ENCODE peak calls at places on chromosome 15, in seven cellular contexts. One of them, this sample, is unnamed.

GRCh38 chr15:65384505-65384894 is 6.7 kb upstream of the IGDCC3 start:
- DNase-seq in IMR-90: no peak
- DNase-seq in heart left ventricle: no peak
- DNase-seq in HCT116: no peak
- DNase-seq in stomach: no peak
- DNase-seq in lower leg skin: no peak
- DNase-seq in ovary: no peak
- DNase-seq in this sample: no peak

GRCh38 chr15:55389276-55389631 is 18.9 kb downstream of the CCPG1 start:
- DNase-seq in IMR-90: peak
- DNase-seq in stomach: no peak
- DNase-seq in lower leg skin: no peak
- DNase-seq in HCT116: no peak
- DNase-seq in heart left ventricle: no peak
- DNase-seq in ovary: no peak
- DNase-seq in this sample: no peak

GRCh38 chr15:99955181-99955525 is 221.9 kb upstream of the LYSMD4 start:
- DNase-seq in IMR-90: no peak
- DNase-seq in stomach: no peak
- DNase-seq in heart left ventricle: no peak
- DNase-seq in HCT116: no peak
- DNase-seq in ovary: no peak
- DNase-seq in lower leg skin: no peak
- DNase-seq in this sample: no peak

GRCh38 chr15:51751687-51752683 is 588 bp downstream of the TMOD2 start:
- DNase-seq in ovary: peak
- DNase-seq in HCT116: no peak
- DNase-seq in lower leg skin: no peak
- DNase-seq in heart left ventricle: no peak
- DNase-seq in IMR-90: peak
- DNase-seq in stomach: peak
- DNase-seq in this sample: peak

GRCh38 chr15:96360581-96361308 is 30.2 kb downstream of the NR2F2 start:
- DNase-seq in heart left ventricle: no peak
- DNase-seq in IMR-90: no peak
- DNase-seq in lower leg skin: no peak
- DNase-seq in ovary: peak
- DNase-seq in HCT116: no peak
- DNase-seq in stomach: peak
- DNase-seq in this sample: no peak

GRCh38 chr15:78455749-78456148 is 17.7 kb downstream of the IREB2 start:
- DNase-seq in heart left ventricle: peak
- DNase-seq in IMR-90: no peak
- DNase-seq in ovary: no peak
- DNase-seq in HCT116: no peak
- DNase-seq in stomach: no peak
- DNase-seq in lower leg skin: no peak
- DNase-seq in this sample: no peak

GRCh38 chr15:75452968-75453702 is 1.6 kb upstream of the SIN3A start:
- DNase-seq in ovary: peak
- DNase-seq in HCT116: peak
- DNase-seq in lower leg skin: peak
- DNase-seq in IMR-90: no peak
- DNase-seq in stomach: peak
- DNase-seq in heart left ventricle: peak
- DNase-seq in this sample: no peak

GRCh38 chr15:51736646-51737537 is 563 bp downstream of the LYSMD2 start:
- DNase-seq in stomach: peak
- DNase-seq in HCT116: no peak
- DNase-seq in lower leg skin: peak
- DNase-seq in IMR-90: no peak
- DNase-seq in heart left ventricle: peak
- DNase-seq in ovary: peak
- DNase-seq in this sample: no peak

DNA sequence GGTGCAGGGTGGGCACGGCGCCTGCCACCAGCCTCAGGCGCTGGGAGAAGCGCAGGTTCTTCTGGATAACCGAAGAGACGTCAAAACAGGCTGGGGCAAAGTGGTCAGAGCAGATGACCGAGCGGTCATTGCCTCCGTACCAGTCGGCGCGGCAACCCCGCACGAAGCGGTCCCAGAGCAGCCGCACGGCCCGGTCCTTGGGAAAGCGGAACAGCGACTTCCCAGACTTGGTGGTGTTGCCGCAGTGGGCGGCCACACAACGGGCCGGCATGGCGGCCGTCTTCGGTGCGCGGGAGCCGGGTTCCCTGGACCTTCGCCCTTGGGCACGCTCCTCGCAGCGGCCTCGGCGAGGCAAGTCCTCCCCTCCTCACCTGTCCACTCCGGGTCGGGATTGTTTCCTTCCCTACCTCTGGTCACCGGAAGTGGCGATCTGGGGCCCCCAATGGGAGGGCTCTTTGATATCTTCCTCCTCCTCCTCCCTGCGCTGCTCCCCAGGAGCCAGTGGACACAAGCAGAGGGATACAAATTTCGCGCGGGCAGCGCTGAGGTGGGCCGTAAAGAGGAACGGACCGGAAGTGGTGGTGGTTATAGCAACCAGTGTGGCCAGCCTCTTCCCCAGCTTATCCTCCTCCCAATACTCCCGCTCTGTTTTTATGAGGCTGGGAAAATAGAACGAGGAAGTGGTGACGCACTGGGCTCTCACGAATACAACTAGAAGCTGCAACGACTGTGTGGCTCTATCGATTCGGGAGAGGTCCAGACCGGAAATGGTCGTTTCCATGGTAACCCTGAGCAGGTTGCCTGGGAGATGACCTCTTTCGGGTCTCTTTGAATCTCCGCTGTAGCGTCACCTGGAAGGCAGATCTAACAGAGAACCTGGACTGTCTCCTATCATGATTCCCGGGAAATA is at the start of the genes LRRC49 and THAP10:
- DNase-seq in ovary: peak
- DNase-seq in lower leg skin: peak
- DNase-seq in heart left ventricle: peak
- DNase-seq in IMR-90: peak
- DNase-seq in stomach: peak
- DNase-seq in HCT116: peak
- DNase-seq in this sample: peak
- TF ChIP-seq POLR2A in ovary: peak
- TF ChIP-seq POLR2A in lower leg skin: no peak
- TF ChIP-seq POLR2A in heart left ventricle: no peak
- TF ChIP-seq POLR2A in IMR-90: peak
- TF ChIP-seq POLR2A in stomach: no peak
- TF ChIP-seq POLR2A in HCT116: no peak
- TF ChIP-seq POLR2A in this sample: peak

GRCh38 chr15:85330941-85331588 is 49.3 kb upstream of the AKAP13 start:
- DNase-seq in lower leg skin: peak
- DNase-seq in IMR-90: peak
- DNase-seq in HCT116: peak
- DNase-seq in ovary: peak
- DNase-seq in stomach: peak
- DNase-seq in heart left ventricle: peak
- DNase-seq in this sample: no peak
- TF ChIP-seq POLR2A in lower leg skin: no peak
- TF ChIP-seq POLR2A in IMR-90: no peak
- TF ChIP-seq POLR2A in HCT116: no peak
- TF ChIP-seq POLR2A in ovary: no peak
- TF ChIP-seq POLR2A in stomach: no peak
- TF ChIP-seq POLR2A in heart left ventricle: no peak
- TF ChIP-seq POLR2A in this sample: no peak

GRCh38 chr15:63893866-63894661 is 60.3 kb upstream of the HERC1 start:
- DNase-seq in HCT116: no peak
- DNase-seq in ovary: no peak
- DNase-seq in heart left ventricle: no peak
- DNase-seq in lower leg skin: no peak
- DNase-seq in stomach: no peak
- DNase-seq in IMR-90: no peak
- DNase-seq in this sample: no peak
- TF ChIP-seq POLR2A in HCT116: no peak
- TF ChIP-seq POLR2A in ovary: no peak
- TF ChIP-seq POLR2A in heart left ventricle: no peak
- TF ChIP-seq POLR2A in lower leg skin: no peak
- TF ChIP-seq POLR2A in stomach: no peak
- TF ChIP-seq POLR2A in IMR-90: no peak
- TF ChIP-seq POLR2A in this sample: no peak

GRCh38 chr15:40595773-40596172 is 1.7 kb downstream of the KNL1 start:
- DNase-seq in IMR-90: no peak
- DNase-seq in ovary: no peak
- DNase-seq in stomach: no peak
- DNase-seq in lower leg skin: no peak
- DNase-seq in heart left ventricle: no peak
- DNase-seq in HCT116: no peak
- DNase-seq in this sample: no peak

GRCh38 chr15:40595219-40595618 is 1.2 kb downstream of the KNL1 start:
- DNase-seq in HCT116: no peak
- DNase-seq in IMR-90: no peak
- DNase-seq in lower leg skin: no peak
- DNase-seq in heart left ventricle: no peak
- DNase-seq in stomach: no peak
- DNase-seq in ovary: no peak
- DNase-seq in this sample: no peak

GRCh38 chr15:40594429-40594836 is 384 bp downstream of the KNL1 start:
- DNase-seq in stomach: no peak
- DNase-seq in IMR-90: peak
- DNase-seq in ovary: no peak
- DNase-seq in HCT116: peak
- DNase-seq in heart left ventricle: peak
- DNase-seq in lower leg skin: peak
- DNase-seq in this sample: peak

GRCh38 chr15:40593130-40593529 is 919 bp upstream of the KNL1 start:
- DNase-seq in heart left ventricle: no peak
- DNase-seq in lower leg skin: no peak
- DNase-seq in stomach: no peak
- DNase-seq in ovary: no peak
- DNase-seq in HCT116: no peak
- DNase-seq in IMR-90: no peak
- DNase-seq in this sample: no peak

DNA sequence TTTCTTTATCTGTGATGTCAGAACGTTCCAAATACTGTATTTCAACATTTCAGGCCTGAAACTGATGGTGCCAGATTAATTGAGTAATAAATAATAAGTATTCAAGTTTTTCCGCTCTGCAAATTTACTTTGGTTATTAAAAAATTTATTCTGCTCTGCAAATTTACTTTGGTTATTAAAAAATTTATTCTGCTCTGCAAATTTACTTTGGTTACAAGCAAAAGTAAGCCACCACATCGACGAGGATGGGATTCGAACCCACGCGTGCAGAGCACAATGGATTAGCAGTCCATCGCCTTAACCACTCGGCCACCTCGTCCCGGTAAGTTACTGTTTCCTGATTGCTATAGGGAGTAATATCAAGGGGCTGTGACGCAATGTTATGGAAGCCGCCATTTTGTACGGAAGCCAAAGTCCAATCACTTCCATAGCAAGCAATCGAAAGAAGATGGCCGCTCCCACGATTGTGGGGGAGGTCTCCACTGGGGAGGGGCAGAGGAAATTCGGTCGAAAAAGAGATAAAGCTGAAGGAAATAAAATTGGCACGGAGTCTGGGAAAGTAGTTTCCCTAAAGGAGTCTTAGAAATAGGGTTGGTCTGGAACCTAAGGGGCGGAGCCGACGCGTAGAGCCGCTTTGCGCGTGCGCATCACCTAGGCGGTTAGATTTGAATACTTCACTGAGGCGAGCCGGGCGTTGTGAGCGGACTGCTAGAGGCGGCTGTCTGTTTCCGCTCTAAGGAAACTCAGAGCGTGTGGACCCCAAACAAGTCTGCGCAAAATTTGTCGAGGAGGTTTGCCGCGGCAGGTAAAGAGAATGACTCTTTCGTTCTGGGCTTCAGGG is at the start of gene KNL1:
- DNase-seq in ovary: peak
- DNase-seq in IMR-90: peak
- DNase-seq in stomach: peak
- DNase-seq in heart left ventricle: peak
- DNase-seq in HCT116: peak
- DNase-seq in lower leg skin: peak
- DNase-seq in this sample: peak
- TF ChIP-seq POLR2A in ovary: no peak
- TF ChIP-seq POLR2A in IMR-90: peak
- TF ChIP-seq POLR2A in stomach: no peak
- TF ChIP-seq POLR2A in heart left ventricle: no peak
- TF ChIP-seq POLR2A in HCT116: peak
- TF ChIP-seq POLR2A in lower leg skin: no peak
- TF ChIP-seq POLR2A in this sample: peak

DNA sequence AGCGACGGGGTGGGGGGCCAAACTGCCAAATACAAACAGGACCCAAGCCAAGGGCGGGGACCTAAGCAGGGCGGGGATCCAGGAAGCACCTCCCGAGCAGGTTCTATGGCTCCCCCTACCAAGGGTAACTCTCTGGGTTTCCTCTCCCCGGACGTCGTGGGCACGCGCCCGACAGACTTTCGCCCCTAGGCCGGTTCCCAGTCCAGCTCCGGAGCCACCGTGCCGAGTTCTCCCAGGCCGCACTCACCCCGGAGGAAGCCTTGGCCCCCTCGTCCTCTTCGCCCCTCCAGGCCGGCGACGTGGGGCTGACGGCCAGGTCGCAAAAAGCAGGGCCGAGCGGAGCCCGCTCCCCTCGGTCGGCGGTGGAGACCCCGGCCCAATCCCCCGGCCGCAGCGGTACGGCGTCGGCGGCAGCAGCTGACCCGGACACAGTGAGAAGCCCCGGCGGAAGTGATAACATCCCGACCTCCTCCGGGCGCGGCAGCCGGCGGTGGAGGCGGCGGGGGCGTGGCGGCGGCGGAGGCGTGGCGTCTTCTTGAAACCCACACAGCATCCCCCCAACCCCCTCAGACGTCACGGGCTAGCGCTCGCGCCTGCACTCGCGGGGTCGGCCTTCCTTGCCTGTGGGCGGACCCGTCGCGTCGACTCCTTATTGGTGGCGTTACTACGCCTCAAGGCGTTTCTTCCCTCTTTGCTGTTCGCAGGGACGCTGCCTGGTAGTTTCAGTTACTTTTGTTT is at the start of gene BNIP2:
- DNase-seq in heart left ventricle: peak
- DNase-seq in HCT116: peak
- DNase-seq in stomach: peak
- DNase-seq in ovary: peak
- DNase-seq in lower leg skin: peak
- DNase-seq in IMR-90: peak
- DNase-seq in this sample: peak
- TF ChIP-seq POLR2A in heart left ventricle: no peak
- TF ChIP-seq POLR2A in HCT116: no peak
- TF ChIP-seq POLR2A in stomach: peak
- TF ChIP-seq POLR2A in ovary: peak
- TF ChIP-seq POLR2A in lower leg skin: peak
- TF ChIP-seq POLR2A in IMR-90: peak
- TF ChIP-seq POLR2A in this sample: peak

DNA sequence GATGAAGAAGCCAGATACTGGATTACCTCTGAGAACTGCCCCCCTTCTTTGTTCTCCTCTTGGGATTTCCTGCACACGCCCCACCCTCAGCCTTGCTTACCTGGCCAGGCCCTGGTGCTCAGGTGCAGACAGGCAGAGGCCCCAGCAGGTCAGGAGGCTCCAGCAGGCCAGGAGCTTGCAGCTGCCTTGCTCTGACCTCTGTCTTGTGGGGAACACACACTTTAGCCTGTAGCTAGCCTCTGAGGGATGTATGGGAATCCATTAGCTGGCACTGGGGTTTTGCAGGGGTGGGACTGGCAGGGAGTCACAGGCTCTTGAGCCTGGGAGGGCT is 2.7 kb downstream of the SMAD6 start:
- DNase-seq in IMR-90: no peak
- DNase-seq in stomach: peak
- DNase-seq in ovary: no peak
- DNase-seq in heart left ventricle: no peak
- DNase-seq in HCT116: no peak
- DNase-seq in lower leg skin: no peak
- DNase-seq in this sample: no peak
- TF ChIP-seq POLR2A in IMR-90: no peak
- TF ChIP-seq POLR2A in stomach: no peak
- TF ChIP-seq POLR2A in ovary: no peak
- TF ChIP-seq POLR2A in heart left ventricle: no peak
- TF ChIP-seq POLR2A in HCT116: no peak
- TF ChIP-seq POLR2A in lower leg skin: no peak
- TF ChIP-seq POLR2A in this sample: no peak